ENCODE peak calls at places on chromosome 12, in nine cellular contexts. K is PC-9, H is aorta, G is right atrium auricular region, W is tibial artery, M is body of pancreas, Q is pancreas, P is testis, C is psoas muscle. X is an unnamed sample. For H3K27me3 and H3K4me1, the result is how much of the 10 kb centered on the place peaks cover.

GRCh38 chr12:27861428-27862167 is 81.6 kb upstream of the MANSC4 start:
- DNase-seq in K (no peak), H (no peak), G (peak), W (no peak), M (peak), Q (no peak), P (peak), C (no peak), X (peak)

GRCh38 chr12:7369274-7369729 is 65.4 kb downstream of the ACSM4 start:
- DNase-seq in K (peak), H (no peak), G (no peak), W (no peak), M (no peak), Q (no peak), P (no peak), C (peak), X (peak)

GRCh38 chr12:74890237-74890599 is 319.4 kb downstream of the KCNC2 start:
- DNase-seq in K (peak), H (no peak), G (no peak), W (no peak), M (peak), Q (no peak), P (peak), C (no peak), X (peak)

GRCh38 chr12:117143008-117143532 is 43.9 kb upstream of the TESC start:
- DNase-seq in K (no peak), H (no peak), G (no peak), W (no peak), M (peak), Q (no peak), P (no peak), C (peak), X (no peak)

GRCh38 chr12:43655586-43655985 is 103.0 kb downstream of the PUS7L start:
- DNase-seq in K (no peak), H (no peak), G (no peak), W (no peak), M (no peak), Q (no peak), P (no peak), C (no peak), X (no peak)

GRCh38 chr12:66879392-66879791 is 200.5 kb upstream of the GRIP1 start:
- DNase-seq in K (no peak), H (no peak), G (no peak), W (no peak), M (no peak), Q (no peak), P (no peak), C (no peak), X (no peak)

GRCh38 chr12:126069549-126070165 is 1004.4 kb downstream of the AACS start:
- DNase-seq in K (peak), H (no peak), G (no peak), W (no peak), M (peak), Q (peak), P (peak), C (no peak), X (peak)

GRCh38 chr12:20731274-20731673 is 36.1 kb downstream of the SLCO1C1 start:
- DNase-seq in K (no peak), H (no peak), G (no peak), W (no peak), M (no peak), Q (no peak), P (no peak), C (no peak), X (no peak)

GRCh38 chr12:40469736-40470135 is 222.5 kb upstream of the CNTN1 start:
- DNase-seq in K (no peak), H (no peak), G (no peak), W (no peak), M (no peak), Q (no peak), P (no peak), C (no peak), X (peak)

GRCh38 chr12:75208851-75209781 is 523 bp downstream of the KCNC2 start:
- DNase-seq in K (peak), H (peak), G (no peak), W (no peak), M (no peak), Q (peak), P (peak), C (no peak), X (peak)

GRCh38 chr12:113230315-113231274 is 9.3 kb downstream of the TPCN1 start:
- DNase-seq in K (no peak), H (peak), G (no peak), W (no peak), M (peak), Q (no peak), P (no peak), C (peak), X (no peak)

GRCh38 chr12:117158911-117159310 is 31.4 kb downstream of the FBXO21 start:
- DNase-seq in K (no peak), H (no peak), G (no peak), W (no peak), M (no peak), Q (no peak), P (no peak), C (no peak), X (no peak)

GRCh38 chr12:124687695-124688301 is 120.4 kb upstream of the NCOR2 start:
- DNase-seq in K (no peak), H (no peak), G (no peak), W (no peak), M (no peak), Q (no peak), P (no peak), C (no peak), X (peak)

GRCh38 chr12:48336066-48336465 is 14.7 kb downstream of the ZNF641 start:
- DNase-seq in K (no peak), H (no peak), G (no peak), W (no peak), M (no peak), Q (no peak), P (no peak), C (no peak), X (no peak)

GRCh38 chr12:123744836-123745235 is 17.3 kb upstream of the DNAH10 start:
- DNase-seq in K (no peak), H (no peak), G (no peak), W (no peak), M (no peak), Q (no peak), P (peak), C (no peak), X (no peak)

GRCh38 chr12:1122803-1123202 is 131.8 kb downstream of the ERC1 start:
- DNase-seq in K (no peak), H (no peak), G (no peak), W (no peak), M (peak), Q (no peak), P (no peak), C (no peak), X (no peak)

GRCh38 chr12:26939953-26940352 is 1.7 kb downstream of the FGFR1OP2 start:
- DNase-seq in K (no peak), H (no peak), G (no peak), W (no peak), M (no peak), Q (no peak), P (no peak), C (no peak), X (no peak)

GRCh38 chr12:122200541-122201175 is 2.9 kb upstream of the B3GNT4 start:
- DNase-seq in K (no peak), H (peak), G (no peak), W (no peak), M (no peak), Q (peak), P (no peak), C (no peak), X (no peak)

GRCh38 chr12:8493084-8493483 is 20.2 kb upstream of the CLEC4D start:
- DNase-seq in K (no peak), H (no peak), G (no peak), W (peak), M (no peak), Q (no peak), P (no peak), C (no peak), X (no peak)

GRCh38 chr12:7376196-7376595 is 67.8 kb downstream of the CD163L1 start:
- DNase-seq in K (no peak), H (no peak), G (no peak), W (no peak), M (no peak), Q (no peak), P (no peak), C (no peak), X (no peak)

GRCh38 chr12:46374286-46374685 is 1.7 kb upstream of the SLC38A2 start:
- DNase-seq in K (no peak), H (no peak), G (no peak), W (no peak), M (no peak), Q (no peak), P (no peak), C (no peak), X (no peak)

GRCh38 chr12:96743606-96744005 is 163.5 kb upstream of the NEDD1 start:
- DNase-seq in K (no peak), H (no peak), G (no peak), W (no peak), M (no peak), Q (no peak), P (no peak), C (no peak), X (no peak)

GRCh38 chr12:124867389-124867930 is 3.8 kb upstream of the SCARB1 start:
- DNase-seq in K (peak), H (no peak), G (no peak), W (no peak), M (peak), Q (no peak), P (no peak), C (no peak), X (no peak)

GRCh38 chr12:11793896-11794295 is 144.4 kb downstream of the ETV6 start:
- DNase-seq in K (no peak), H (peak), G (no peak), W (no peak), M (no peak), Q (no peak), P (no peak), C (no peak), X (no peak)

GRCh38 chr12:43882578-43883178 is 46.8 kb downstream of the TMEM117 start:
- DNase-seq in K (peak), H (no peak), G (no peak), W (no peak), M (peak), Q (no peak), P (peak), C (no peak), X (peak)

GRCh38 chr12:103379670-103380069 is 116.1 kb downstream of the C12orf42 start:
- DNase-seq in K (no peak), H (no peak), G (no peak), W (no peak), M (no peak), Q (no peak), P (no peak), C (no peak), X (no peak)

GRCh38 chr12:53232641-53233538 is 881 bp upstream of the RARG start:
- DNase-seq in K (peak), H (peak), G (no peak), W (peak), M (peak), Q (no peak), P (no peak), C (peak), X (peak)

GRCh38 chr12:119258149-119258548 is 76.4 kb upstream of the CCDC60 start:
- DNase-seq in K (no peak), H (no peak), G (no peak), W (no peak), M (no peak), Q (no peak), P (no peak), C (no peak), X (no peak)

GRCh38 chr12:103832048-103832798 is 8.8 kb downstream of the NT5DC3 start:
- DNase-seq in K (no peak), H (no peak), G (no peak), W (no peak), M (no peak), Q (no peak), P (no peak), C (no peak), X (no peak)

GRCh38 chr12:7935464-7935772 is 569 bp downstream of the SLC2A3 start:
- DNase-seq in K (no peak), H (no peak), G (no peak), W (no peak), M (no peak), Q (no peak), P (no peak), C (no peak), X (no peak)

GRCh38 chr12:752673-753400 is 458 bp downstream of the WNK1 start:
- DNase-seq in K (peak), H (peak), G (peak), W (peak), M (peak), Q (peak), P (peak), C (peak), X (peak)

GRCh38 chr12:49088190-49088931 is 6.2 kb downstream of the DHH start:
- DNase-seq in K (peak), H (peak), G (peak), W (peak), M (peak), Q (peak), P (peak), C (peak), X (peak)

GRCh38 chr12:45654002-45654401 is 75.5 kb upstream of the ARID2 start:
- DNase-seq in K (no peak), H (no peak), G (no peak), W (no peak), M (no peak), Q (no peak), P (no peak), C (no peak), X (no peak)

GRCh38 chr12:116236148-116236731 is 41.3 kb downstream of the MED13L start:
- DNase-seq in K (peak), H (no peak), G (no peak), W (peak), M (peak), Q (no peak), P (peak), C (peak), X (peak)

GRCh38 chr12:94592080-94592479 is 58.3 kb downstream of the TMCC3 start:
- DNase-seq in K (no peak), H (no peak), G (no peak), W (no peak), M (no peak), Q (no peak), P (no peak), C (no peak), X (no peak)

GRCh38 chr12:14567311-14568195 is at the start of gene PLBD1:
- DNase-seq in K (peak), H (peak), G (peak), W (peak), M (peak), Q (peak), P (peak), C (peak), X (no peak)

GRCh38 chr12:105084251-105085250 is at the start of gene ALDH1L2:
- DNase-seq in K (peak), H (peak), G (peak), W (peak), M (peak), Q (peak), P (peak), C (peak), X (peak)

GRCh38 chr12:118397693-118398440 is 21.5 kb downstream of the SUDS3 start:
- DNase-seq in K (no peak), H (no peak), G (no peak), W (no peak), M (no peak), Q (no peak), P (peak), C (no peak), X (no peak)

DNA sequence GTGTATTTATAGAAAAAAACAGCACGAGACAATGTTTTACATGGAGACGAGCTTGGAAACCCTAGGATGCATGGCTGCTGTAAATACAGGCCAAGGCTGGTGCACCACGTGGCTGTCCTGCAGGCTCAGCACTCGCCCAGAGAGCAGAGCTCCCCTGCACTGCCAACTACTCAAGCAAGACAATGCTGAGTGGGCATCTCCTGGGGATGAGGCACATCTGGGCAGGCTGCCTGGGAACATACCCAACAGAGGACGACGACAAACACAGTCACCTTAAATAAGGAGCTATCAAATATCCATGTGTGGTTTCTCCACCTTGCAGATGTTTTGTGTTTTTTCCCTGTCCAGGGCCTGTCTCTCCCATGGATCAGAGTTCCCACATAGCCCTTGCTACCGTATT is 128.3 kb upstream of the PRMT8 start:
- DNase-seq in K (no peak), H (no peak), G (no peak), W (no peak), M (no peak), Q (no peak), P (no peak), C (no peak), X (no peak)
- H3K27me3 ChIP-seq in K (half or more), H (under half), G (under half), W (under half), M (under half), Q (under half), P (under half), C (under half), X (under half)

GRCh38 chr12:6341439-6342139 is at the start of gene TNFRSF1A:
- DNase-seq in K (peak), H (no peak), G (peak), W (peak), M (peak), Q (peak), P (peak), C (peak), X (peak)

GRCh38 chr12:6337958-6338406 is 3.9 kb downstream of the TNFRSF1A start:
- DNase-seq in K (no peak), H (no peak), G (no peak), W (no peak), M (no peak), Q (no peak), P (no peak), C (no peak), X (no peak)

GRCh38 chr12:6336859-6337744 is 4.8 kb downstream of the TNFRSF1A start:
- DNase-seq in K (no peak), H (no peak), G (no peak), W (no peak), M (no peak), Q (peak), P (no peak), C (no peak), X (no peak)

GRCh38 chr12:6340745-6341438 is 984 bp downstream of the TNFRSF1A start:
- DNase-seq in K (peak), H (no peak), G (no peak), W (no peak), M (no peak), Q (no peak), P (no peak), C (peak), X (no peak)

DNA sequence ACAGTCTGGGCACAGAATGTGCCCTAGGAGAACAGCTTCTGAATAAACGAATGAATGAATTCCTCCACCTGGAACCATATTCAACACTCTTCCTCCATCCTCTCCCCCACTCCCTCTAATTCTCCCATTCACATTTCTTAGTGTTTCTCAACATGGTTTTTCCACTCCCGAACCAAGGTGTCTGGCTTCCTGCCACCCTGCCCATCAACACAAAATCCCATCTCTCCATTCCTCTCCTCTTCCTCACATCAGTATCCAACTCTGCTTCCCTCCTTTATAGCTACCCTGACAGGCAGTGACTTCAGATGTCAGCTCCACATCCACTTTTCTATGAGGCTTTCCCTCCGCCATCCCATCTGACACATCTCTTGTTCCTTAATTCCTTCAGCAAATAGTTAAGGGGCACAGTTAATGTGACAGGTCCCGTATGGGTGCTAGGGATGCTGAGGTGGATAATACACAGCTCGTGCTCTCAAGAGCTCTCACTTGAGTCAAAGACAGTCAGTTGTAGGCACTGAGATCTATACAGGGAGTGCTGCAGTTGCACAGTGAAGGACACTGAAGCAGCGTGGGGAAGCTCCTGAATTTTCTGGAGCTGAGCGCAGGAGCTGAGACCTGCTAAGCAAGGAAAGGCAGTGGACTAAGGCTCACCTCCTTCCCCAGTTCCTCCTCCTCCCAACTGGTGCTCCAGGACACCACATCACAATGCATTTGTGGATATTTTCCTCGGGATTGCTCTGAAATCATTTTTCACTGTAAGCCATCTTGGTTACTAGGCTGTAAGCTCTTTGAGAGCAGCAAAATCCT is 2.7 kb downstream of the TNFRSF1A start:
- DNase-seq in K (no peak), H (no peak), G (no peak), W (no peak), M (no peak), Q (no peak), P (no peak), C (no peak), X (no peak)
- H3K4me1 ChIP-seq in K (half or more), H (under half), G (under half), W (half or more), M (half or more), Q (under half), P (half or more), C (half or more), X (under half)

GRCh38 chr12:89450922-89451321 is 73.7 kb downstream of the GALNT4 start:
- DNase-seq in K (no peak), H (no peak), G (no peak), W (no peak), M (no peak), Q (no peak), P (no peak), C (no peak), X (peak)
- H3K27ac ChIP-seq in K (no peak), H (peak), G (peak), W (peak), M (no peak), Q (no peak), P (no peak), C (no peak), X (peak)

GRCh38 chr12:76256341-76256740 is 91.9 kb downstream of the BBS10 start:
- DNase-seq in K (no peak), H (no peak), G (no peak), W (no peak), M (no peak), Q (no peak), P (no peak), C (no peak), X (no peak)
- H3K27me3 ChIP-seq in K (under half), H (under half), G (under half), W (under half), M (under half), Q (under half), P (under half), C (under half), X (under half)

DNA sequence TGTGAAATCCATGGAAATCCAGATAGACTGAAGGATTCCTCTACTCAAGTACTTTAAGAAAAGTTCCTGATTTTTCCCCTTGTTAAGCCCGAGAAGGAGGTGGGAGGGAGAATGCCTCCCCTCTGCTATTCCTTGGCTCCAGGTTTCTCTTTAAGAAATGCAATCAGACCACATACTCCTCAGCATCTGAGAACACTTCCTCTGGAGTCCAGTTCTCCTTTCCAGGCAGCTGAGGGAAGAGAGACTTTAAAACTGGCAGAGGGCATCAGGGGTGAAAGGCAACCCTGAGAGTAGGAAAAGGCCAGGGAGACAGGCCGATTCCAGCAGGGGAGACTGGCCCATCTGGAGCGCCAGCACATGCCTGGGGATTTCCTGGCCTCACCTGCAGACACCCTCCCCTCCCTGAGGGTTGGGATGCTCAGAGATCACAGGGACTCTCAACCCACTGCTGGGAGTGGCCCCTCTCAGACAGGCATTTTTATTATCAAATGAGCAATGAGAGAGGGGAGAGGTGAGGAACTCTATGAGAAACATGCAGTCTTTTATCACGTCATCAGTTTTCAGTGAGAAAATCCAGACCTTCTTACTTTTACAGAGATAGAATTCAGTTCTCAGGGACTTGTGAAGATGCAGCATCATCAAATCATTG is 1.9 kb upstream of the EMP1 start:
- DNase-seq in K (peak), H (no peak), G (no peak), W (no peak), M (no peak), Q (no peak), P (no peak), C (no peak), X (no peak)
- H3K4me1 ChIP-seq in K (under half), H (under half), G (under half), W (under half), M (under half), Q (under half), P (under half), C (under half), X (under half)

GRCh38 chr12:55842681-55843429 is at the start of gene MMP19:
- DNase-seq in K (no peak), H (peak), G (no peak), W (no peak), M (no peak), Q (no peak), P (no peak), C (no peak), X (peak)
- H3K27ac ChIP-seq in K (no peak), H (no peak), G (peak), W (peak), M (no peak), Q (no peak), P (no peak), C (no peak), X (peak)